ENCODE peak calls at places on chromosomes 6 and 20, in eight cellular contexts. E is activated CD4-positive, alpha-beta T cell treated with anti-CD3 and anti-CD28 coated beads, Interleukin-2, amount 10 ng/mL, durations not matched to agents 7 days and 5 days; K is pancreas; S is activated naive CD4-positive, alpha-beta T cell treated with anti-CD3 and anti-CD28 coated beads, Interleukin-2, amount 10 ng/mL, durations not matched to agents 7 days and 5 days; U is right cardiac atrium; P is NCI-H345; M is NCI-H1092; L is mesendoderm. H is an unnamed sample.

GRCh38 chr20:60013296-60014142 is 55.3 kb downstream of the CDH26 start:
- DNase-seq in L (no peak), S (no peak), P (no peak), M (no peak), U (no peak), K (no peak), E (no peak), H (no peak)

GRCh38 chr6:87789198-87789899 is 87.3 kb upstream of the AKIRIN2 start:
- DNase-seq in M (no peak), L (peak), P (no peak), U (no peak), S (no peak), E (no peak), K (no peak), H (peak)

GRCh38 chr6:139820191-139820590 is 445.7 kb upstream of the CITED2 start:
- DNase-seq in E (no peak), U (no peak), L (no peak), K (no peak), M (no peak), S (no peak), P (no peak), H (peak)

GRCh38 chr6:153104220-153104619 is 26.9 kb downstream of the RGS17 start:
- DNase-seq in L (no peak), E (no peak), U (no peak), M (no peak), P (no peak), S (no peak), K (no peak), H (no peak)

GRCh38 chr6:25014806-25015560 is 79.2 kb upstream of the RIPOR2 start:
- DNase-seq in M (peak), E (peak), P (no peak), S (peak), L (peak), K (no peak), U (no peak), H (peak)

GRCh38 chr6:69423785-69424184 is 373.0 kb downstream of the LMBRD1 start:
- DNase-seq in M (no peak), E (no peak), P (no peak), L (no peak), K (no peak), S (no peak), U (no peak), H (no peak)

GRCh38 chr20:3678198-3678597 is 3.6 kb downstream of the ADAM33 start:
- DNase-seq in P (no peak), L (no peak), E (no peak), U (no peak), M (no peak), K (no peak), S (no peak), H (no peak)

GRCh38 chr6:46098678-46099077 is 31.1 kb upstream of the ENPP4 start:
- DNase-seq in L (no peak), P (peak), M (peak), U (peak), S (no peak), E (no peak), K (peak), H (peak)

GRCh38 chr6:33028220-33028849 is 18.9 kb upstream of the HLA-DOA start:
- DNase-seq in P (no peak), L (no peak), U (no peak), E (no peak), K (no peak), M (no peak), S (no peak), H (no peak)

GRCh38 chr20:35174458-35175216 is 2.8 kb downstream of the PROCR start:
- DNase-seq in P (no peak), S (no peak), L (peak), K (peak), U (peak), M (no peak), E (no peak), H (peak)

GRCh38 chr6:45420083-45420908 is 42.6 kb upstream of the SUPT3H start:
- DNase-seq in P (no peak), L (peak), K (no peak), M (no peak), E (peak), U (peak), S (peak), H (no peak)

GRCh38 chr20:63317601-63318291 is 24.8 kb downstream of the COL20A1 start:
- DNase-seq in L (no peak), P (peak), S (peak), K (no peak), U (no peak), E (no peak), M (no peak), H (no peak)

GRCh38 chr20:3221398-3222226 is 12.3 kb downstream of the ITPA start:
- DNase-seq in L (no peak), U (no peak), S (no peak), M (peak), E (no peak), K (no peak), P (no peak), H (no peak)

GRCh38 chr20:20578838-20579237 is 133.6 kb downstream of the RALGAPA2 start:
- DNase-seq in P (no peak), L (no peak), S (no peak), U (no peak), M (no peak), K (no peak), E (no peak), H (no peak)

GRCh38 chr20:61531553-61532345 is 279.7 kb downstream of the CDH4 start:
- DNase-seq in E (no peak), K (no peak), U (no peak), S (no peak), P (no peak), L (no peak), M (no peak), H (no peak)

GRCh38 chr6:134000443-134000842 is 47.4 kb downstream of the TBPL1 start:
- DNase-seq in K (no peak), E (no peak), L (peak), U (no peak), P (no peak), S (no peak), M (no peak), H (no peak)

GRCh38 chr20:33993800-33994623 is at the start of gene RALY:
- DNase-seq in E (peak), S (peak), U (peak), K (peak), P (peak), L (peak), M (peak), H (peak)

GRCh38 chr6:169044376-169045230 is 209.0 kb downstream of the THBS2 start:
- DNase-seq in U (no peak), M (no peak), S (no peak), E (no peak), L (no peak), K (no peak), P (no peak), H (no peak)

GRCh38 chr20:1779567-1779966 is 115.6 kb upstream of the SIRPA start:
- DNase-seq in E (no peak), S (no peak), U (no peak), P (no peak), M (no peak), L (no peak), K (no peak), H (no peak)

GRCh38 chr6:17867880-17868279 is 119.6 kb downstream of the KIF13A start:
- DNase-seq in M (no peak), U (no peak), K (no peak), P (no peak), L (no peak), S (no peak), E (no peak), H (no peak)

GRCh38 chr6:38572186-38572813 is 67.4 kb downstream of the BTBD9 start:
- DNase-seq in S (no peak), L (no peak), E (peak), P (no peak), U (no peak), M (no peak), K (no peak), H (peak)

GRCh38 chr20:32332614-32333013 is 25.5 kb upstream of the ASXL1 start:
- DNase-seq in L (no peak), U (no peak), E (no peak), S (no peak), M (no peak), K (peak), P (no peak), H (no peak)

GRCh38 chr20:43963233-43963632 is 48.6 kb downstream of the TOX2 start:
- DNase-seq in S (no peak), U (no peak), M (no peak), P (no peak), E (no peak), K (no peak), L (peak), H (no peak)

GRCh38 chr6:138986578-138986977 is 1.5 kb downstream of the REPS1 start:
- DNase-seq in S (no peak), E (no peak), P (no peak), K (no peak), L (no peak), U (no peak), M (no peak), H (no peak)

GRCh38 chr6:30459145-30459544 is 30.2 kb upstream of the HLA-E start:
- DNase-seq in S (no peak), K (no peak), M (no peak), L (no peak), P (no peak), U (no peak), E (no peak), H (no peak)

GRCh38 chr6:112117554-112117953 is 30.2 kb downstream of the FAM229B start:
- DNase-seq in P (no peak), E (no peak), M (no peak), S (no peak), L (no peak), K (no peak), U (no peak), H (no peak)

GRCh38 chr6:44297063-44298038 is 15.8 kb downstream of the AARS2 start:
- DNase-seq in E (peak), P (peak), K (no peak), M (peak), L (peak), U (peak), S (peak), H (no peak)

GRCh38 chr6:159168536-159169192 is 536 bp upstream of the FNDC1 start:
- DNase-seq in E (no peak), K (no peak), L (peak), S (no peak), M (peak), U (peak), P (no peak), H (no peak)

GRCh38 chr20:37341632-37342031 is 4.3 kb upstream of the SRC start:
- DNase-seq in U (peak), E (no peak), M (no peak), L (no peak), P (peak), S (no peak), K (no peak), H (no peak)

H was measured in dermis microvascular lymphatic vessel endothelial cell.